ENCODE peak calls at places on chromosomes 1 and 21, in four cellular contexts. N, P, X and W are unnamed samples.

GRCh38 chr1:203461717-203462116 is 13.9 kb upstream of the PRELP start:
- DNase-seq in X (no peak), P (no peak), N (no peak), W (no peak)

GRCh38 chr21:40841524-40842196 is 5.3 kb downstream of the DSCAM start:
- DNase-seq in P (peak; percentile 14), N (no peak), X (no peak), W (no peak)

GRCh38 chr1:235907187-235907896 is 40.6 kb upstream of the LYST start:
- DNase-seq in N (no peak), X (no peak), P (no peak), W (no peak)

GRCh38 chr1:50783286-50783685 is 176.8 kb downstream of the FAF1 start:
- DNase-seq in N (no peak), P (no peak), X (no peak), W (no peak)

GRCh38 chr1:183508694-183509093 is 36.4 kb downstream of the SMG7 start:
- DNase-seq in P (no peak), N (no peak), X (no peak), W (no peak)

GRCh38 chr1:153474349-153474748 is 13.9 kb upstream of the S100A7 start:
- DNase-seq in N (no peak), P (no peak), X (peak; percentile 18), W (no peak)

GRCh38 chr1:39776886-39777683 is 5.9 kb upstream of the OXCT2 start:
- DNase-seq in P (no peak), X (no peak), N (no peak), W (no peak)

GRCh38 chr1:151993084-151993733 is 450 bp downstream of the S100A10 start:
- DNase-seq in N (no peak), P (no peak), X (no peak), W (peak; percentile 17)

GRCh38 chr1:3459940-3460652 is 5.6 kb downstream of the ARHGEF16 start:
- DNase-seq in X (no peak), N (no peak), P (no peak), W (no peak)

GRCh38 chr1:236398538-236398937 is 4.5 kb downstream of the EDARADD start:
- DNase-seq in N (no peak), P (no peak), X (no peak), W (no peak)

DNA sequence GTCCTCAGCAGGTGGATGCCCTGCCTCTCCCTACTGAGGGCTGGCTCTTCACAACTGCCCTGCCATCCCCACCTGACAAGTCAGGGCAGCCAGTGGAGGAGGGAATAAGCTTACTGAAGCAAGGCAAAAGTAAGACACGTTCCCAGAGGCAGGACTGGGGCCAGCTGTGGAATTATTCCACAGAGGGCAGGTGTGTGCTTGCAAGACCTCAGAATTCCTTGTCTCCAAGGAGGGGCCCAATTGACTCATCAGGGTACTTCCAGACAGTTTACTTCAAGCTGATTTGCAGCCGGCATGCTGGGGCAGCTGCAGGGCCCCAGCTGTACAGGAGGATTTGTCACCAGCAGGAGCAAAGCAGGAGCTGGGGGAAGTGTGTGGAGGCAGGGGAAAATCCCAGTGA is 167.5 kb upstream of the CAMK1G start:
- DNase-seq in P (no peak), X (no peak), N (no peak), W (no peak)
- TF ChIP-seq SPI1 in P (no peak), X (no peak), N (no peak), W (no peak)

GRCh38 chr1:46180082-46180616 is 3.9 kb upstream of the P3R3URF start:
- DNase-seq in N (no peak), P (peak; percentile 77), X (no peak), W (no peak)
- TF ChIP-seq POLR2AphosphoS5 in N (no peak), P (no peak), X (no peak), W (no peak)

GRCh38 chr1:201791775-201792166 is 37.2 kb upstream of the IPO9 start:
- DNase-seq in N (no peak), P (no peak), X (no peak), W (no peak)

GRCh38 chr1:201792534-201793305 is 36.2 kb upstream of the IPO9 start:
- DNase-seq in X (peak; percentile 42), P (peak; percentile 86), N (no peak), W (peak; percentile 55)

GRCh38 chr1:201791051-201791774 is 37.7 kb upstream of the IPO9 start:
- DNase-seq in N (no peak), P (no peak), X (no peak), W (no peak)

GRCh38 chr1:201793306-201793925 is 35.5 kb upstream of the IPO9 start:
- DNase-seq in P (no peak), X (no peak), N (no peak), W (no peak)

GRCh38 chr1:201795066-201795465 is 33.9 kb upstream of the IPO9 start:
- DNase-seq in N (no peak), P (peak; percentile 44), X (no peak), W (no peak)
- TF ChIP-seq SPI1 in N (no peak), P (no peak), X (no peak), W (no peak)

GRCh38 chr21:39319251-39319756 is 5.9 kb upstream of the BRWD1 start:
- DNase-seq in X (no peak), N (no peak), P (no peak), W (no peak)
- TF ChIP-seq POLR2AphosphoS5 in X (no peak), N (no peak), P (no peak), W (no peak)